ENCODE peak calls at places on chromosomes 2 and 18, in five cellular contexts. T is fibroblast of the aortic adventitia, X is adrenal gland, G is heart right ventricle, O is choroid plexus epithelial cell. R is an unnamed sample.

GRCh38 chr2:169965495-169965894 is 138.2 kb downstream of the UBR3 start:
- DNase-seq in T (peak), X (no peak), G (no peak), O (peak), R (peak)

GRCh38 chr2:61262699-61263098 is 100.7 kb downstream of the C2orf74 start:
- DNase-seq in T (no peak), X (no peak), G (no peak), O (peak), R (peak)

GRCh38 chr2:132654968-132655367 is 15.0 kb downstream of the LYPD1 start:
- DNase-seq in T (no peak), X (no peak), G (no peak), O (no peak), R (no peak)

GRCh38 chr2:144801766-144802165 is 281.8 kb upstream of the ZEB2 start:
- DNase-seq in T (peak), X (no peak), G (no peak), O (peak), R (peak)

GRCh38 chr18:67515987-67516431 is 511 bp downstream of the DSEL start:
- DNase-seq in T (peak), X (peak), G (peak), O (peak), R (peak)

GRCh38 chr2:22359020-22359672 is 1025.8 kb upstream of the KLHL29 start:
- DNase-seq in T (no peak), X (no peak), G (no peak), O (no peak), R (no peak)

GRCh38 chr18:4134691-4135090 is 320.4 kb downstream of the DLGAP1 start:
- DNase-seq in T (no peak), X (no peak), G (no peak), O (no peak), R (no peak)

GRCh38 chr2:159456500-159457426 is 159.6 kb downstream of the BAZ2B start:
- DNase-seq in T (peak), X (no peak), G (no peak), O (peak), R (no peak)

GRCh38 chr2:203535078-203535783 is at the start of gene RAPH1:
- DNase-seq in T (peak), X (peak), G (peak), O (peak), R (peak)

GRCh38 chr2:214699236-214699635 is 110.2 kb downstream of the BARD1 start:
- DNase-seq in T (no peak), X (no peak), G (no peak), O (no peak), R (no peak)

GRCh38 chr18:48939368-48940097 is 11.2 kb downstream of the SMAD7 start:
- DNase-seq in T (peak), X (peak), G (peak), O (no peak), R (peak)

GRCh38 chr18:23207191-23207955 is 72.1 kb downstream of the CABLES1 start:
- DNase-seq in T (peak), X (no peak), G (no peak), O (peak), R (no peak)

GRCh38 chr2:188629890-188630483 is 338.3 kb downstream of the GULP1 start:
- DNase-seq in T (peak), X (no peak), G (no peak), O (peak), R (peak)

GRCh38 chr18:35936951-35937350 is 35.5 kb upstream of the RMP24 start:
- DNase-seq in T (peak), X (no peak), G (no peak), O (no peak), R (peak)

GRCh38 chr18:45328271-45328670 is 287.0 kb upstream of the SLC14A2 start:
- DNase-seq in T (no peak), X (no peak), G (no peak), O (no peak), R (no peak)

GRCh38 chr18:41199212-41199611 is 755.8 kb upstream of the PIK3C3 start:
- DNase-seq in T (no peak), X (no peak), G (no peak), O (no peak), R (no peak)

DNA sequence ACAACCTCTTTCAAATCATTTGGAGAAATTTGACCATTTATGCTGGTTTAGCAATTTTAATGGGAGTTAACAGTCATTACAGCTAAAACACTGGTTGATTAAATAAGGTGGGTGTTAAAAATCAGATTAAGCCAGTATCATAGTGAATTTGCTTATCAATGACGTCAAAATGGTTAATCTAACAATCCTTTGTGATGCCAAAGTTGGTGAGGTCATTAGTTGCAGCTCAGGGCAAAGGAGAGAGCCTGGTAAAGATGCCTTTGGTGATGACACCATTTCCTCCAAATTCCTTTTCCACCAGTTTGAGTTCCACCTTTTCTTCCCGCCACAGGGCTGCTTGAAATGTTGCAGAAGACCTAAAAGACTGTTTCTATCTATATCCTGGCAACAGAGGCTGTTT is 757.1 kb upstream of the PIK3C3 start:
- DNase-seq in T (no peak), X (no peak), G (no peak), O (no peak), R (no peak)
- TF ChIP-seq CTCF in T (no peak), X (no peak), G (no peak), O (no peak), R (no peak)

GRCh38 chr2:176114120-176114929 is 2.3 kb upstream of the HOXD10 start:
- DNase-seq in T (no peak), X (no peak), G (no peak), O (no peak), R (peak)

GRCh38 chr2:176112375-176113302 is 3.9 kb upstream of the HOXD10 start:
- DNase-seq in T (no peak), X (no peak), G (no peak), O (no peak), R (peak)

GRCh38 chr2:176115883-176116813 is at the start of gene HOXD10:
- DNase-seq in T (no peak), X (peak), G (no peak), O (no peak), R (peak)

GRCh38 chr2:176117162-176117822 is 714 bp downstream of the HOXD10 start:
- DNase-seq in T (no peak), X (no peak), G (no peak), O (no peak), R (peak)

GRCh38 chr2:176114930-176115625 is 1.5 kb upstream of the HOXD10 start:
- DNase-seq in T (no peak), X (no peak), G (no peak), O (no peak), R (no peak)
- H3K4me3 ChIP-seq in T (no peak), X (no peak), G (no peak), O (no peak), R (peak)

GRCh38 chr2:20562540-20563225 is 88.2 kb downstream of the HS1BP3 start:
- DNase-seq in T (no peak), X (no peak), G (no peak), O (no peak), R (no peak)
- TF ChIP-seq CTCF in T (no peak), X (no peak), G (peak), O (peak), R (peak)

GRCh38 chr2:104853926-104854506 is at the start of gene POU3F3:
- DNase-seq in T (no peak), X (peak), G (peak), O (peak), R (peak)
- H3K4me3 ChIP-seq in T (peak), X (no peak), G (peak), O (peak), R (no peak)

DNA sequence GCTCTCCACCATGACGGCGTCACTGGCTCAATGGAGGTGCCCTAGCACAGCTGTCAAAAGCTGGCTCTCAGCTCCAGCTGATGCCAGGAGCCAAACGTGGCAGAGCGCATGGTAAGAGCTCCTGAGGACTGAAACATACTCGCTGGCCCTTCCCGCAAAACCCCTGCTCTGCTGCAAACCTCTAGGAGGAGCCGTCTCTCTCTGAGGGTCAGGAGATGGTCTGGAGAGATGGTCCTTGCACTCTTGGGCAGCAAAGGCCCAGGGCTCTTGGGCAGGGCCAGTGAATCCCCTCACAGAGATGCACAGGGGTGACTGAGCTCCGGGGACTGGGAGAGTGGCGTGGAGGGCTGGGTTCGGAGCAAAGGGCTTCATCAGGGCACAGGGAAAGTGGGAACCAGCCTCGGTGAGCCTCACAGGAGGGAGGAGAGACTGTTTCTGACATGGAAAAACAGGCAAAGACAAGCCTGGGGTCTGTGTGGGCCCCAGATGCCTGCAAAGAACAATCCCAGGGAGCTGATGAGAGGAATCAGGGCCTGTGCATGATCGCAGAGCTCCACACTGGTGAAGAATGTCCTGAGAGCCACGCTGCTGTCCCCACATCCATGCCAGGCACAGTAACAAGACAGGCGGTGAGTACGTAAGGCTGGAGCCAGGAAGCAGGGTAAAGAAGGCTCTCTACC is 17.2 kb downstream of the SNORC start:
- DNase-seq in T (no peak), X (no peak), G (no peak), O (peak), R (peak)
- TF ChIP-seq CTCF in T (peak), X (no peak), G (no peak), O (peak), R (peak)

R was measured in fibroblast of villous mesenchyme.